ENCODE peak calls at places on chromosomes 2 and 18, in nine cellular contexts. One of them, this sample, is unnamed.

GRCh38 chr18:49569701-49570100 is 7.8 kb downstream of the LIPG start:
- DNase-seq in adrenal gland: no peak
- DNase-seq in osteoblast: no peak
- DNase-seq in fibroblast of lung: no peak
- DNase-seq in OCI-LY7: no peak
- DNase-seq in fibroblast of villous mesenchyme: no peak
- DNase-seq in MCF 10A: peak; percentile 65
- DNase-seq in fibroblast of mammary gland: no peak
- DNase-seq in upper lobe of right lung: no peak
- DNase-seq in this sample: peak; percentile 21

GRCh38 chr18:58176915-58177717 is 133.1 kb downstream of the NEDD4L start:
- DNase-seq in OCI-LY7: no peak
- DNase-seq in MCF 10A: peak; percentile 93
- DNase-seq in fibroblast of villous mesenchyme: peak; percentile 85
- DNase-seq in osteoblast: peak; percentile 90
- DNase-seq in fibroblast of lung: peak; percentile 93
- DNase-seq in adrenal gland: peak; percentile 37
- DNase-seq in upper lobe of right lung: no peak
- DNase-seq in fibroblast of mammary gland: peak; percentile 94
- DNase-seq in this sample: peak; percentile 35

GRCh38 chr2:24111407-24111861 is 11.7 kb downstream of the PFN4 start:
- DNase-seq in fibroblast of villous mesenchyme: peak; percentile 44
- DNase-seq in MCF 10A: no peak
- DNase-seq in osteoblast: peak; percentile 57
- DNase-seq in adrenal gland: no peak
- DNase-seq in fibroblast of mammary gland: peak; percentile 19
- DNase-seq in fibroblast of lung: peak; percentile 77
- DNase-seq in upper lobe of right lung: no peak
- DNase-seq in OCI-LY7: no peak
- DNase-seq in this sample: peak; percentile 42

GRCh38 chr2:37523861-37524362 is 147.5 kb downstream of the CDC42EP3 start:
- DNase-seq in MCF 10A: peak; percentile 86
- DNase-seq in upper lobe of right lung: no peak
- DNase-seq in fibroblast of villous mesenchyme: peak; percentile 88
- DNase-seq in fibroblast of mammary gland: peak; percentile 84
- DNase-seq in fibroblast of lung: peak; percentile 83
- DNase-seq in adrenal gland: peak; percentile 54
- DNase-seq in osteoblast: no peak
- DNase-seq in OCI-LY7: no peak
- DNase-seq in this sample: peak; percentile 4

GRCh38 chr2:240898108-240898730 is 2.3 kb upstream of the MAB21L4 start:
- DNase-seq in MCF 10A: no peak
- DNase-seq in upper lobe of right lung: no peak
- DNase-seq in osteoblast: peak; percentile 94
- DNase-seq in fibroblast of lung: no peak
- DNase-seq in OCI-LY7: no peak
- DNase-seq in fibroblast of villous mesenchyme: no peak
- DNase-seq in fibroblast of mammary gland: no peak
- DNase-seq in adrenal gland: no peak
- DNase-seq in this sample: peak; percentile 55

GRCh38 chr2:82641781-82642180 is 1817.3 kb downstream of the SUCLG1 start:
- DNase-seq in MCF 10A: no peak
- DNase-seq in adrenal gland: no peak
- DNase-seq in fibroblast of villous mesenchyme: no peak
- DNase-seq in OCI-LY7: no peak
- DNase-seq in osteoblast: no peak
- DNase-seq in fibroblast of lung: peak; percentile 18
- DNase-seq in fibroblast of mammary gland: no peak
- DNase-seq in upper lobe of right lung: no peak
- DNase-seq in this sample: no peak

GRCh38 chr2:30408961-30409387 is 38.1 kb upstream of the LCLAT1 start:
- DNase-seq in osteoblast: peak; percentile 65
- DNase-seq in fibroblast of villous mesenchyme: no peak
- DNase-seq in fibroblast of lung: peak; percentile 87
- DNase-seq in OCI-LY7: no peak
- DNase-seq in adrenal gland: peak; percentile 75
- DNase-seq in fibroblast of mammary gland: peak; percentile 66
- DNase-seq in MCF 10A: no peak
- DNase-seq in upper lobe of right lung: no peak
- DNase-seq in this sample: no peak

GRCh38 chr2:52686935-52687334 is 1080.7 kb upstream of the CHAC2 start:
- DNase-seq in MCF 10A: peak; percentile 1
- DNase-seq in OCI-LY7: no peak
- DNase-seq in fibroblast of villous mesenchyme: no peak
- DNase-seq in upper lobe of right lung: no peak
- DNase-seq in adrenal gland: no peak
- DNase-seq in fibroblast of mammary gland: no peak
- DNase-seq in fibroblast of lung: peak; percentile 64
- DNase-seq in osteoblast: no peak
- DNase-seq in this sample: no peak

GRCh38 chr2:54482725-54483124 is 26.6 kb downstream of the SPTBN1 start:
- DNase-seq in fibroblast of lung: peak; percentile 91
- DNase-seq in MCF 10A: peak; percentile 81
- DNase-seq in fibroblast of villous mesenchyme: peak; percentile 81
- DNase-seq in OCI-LY7: no peak
- DNase-seq in adrenal gland: peak; percentile 83
- DNase-seq in upper lobe of right lung: no peak
- DNase-seq in fibroblast of mammary gland: peak; percentile 96
- DNase-seq in osteoblast: peak; percentile 98
- DNase-seq in this sample: no peak

GRCh38 chr2:158519481-158519880 is 62.7 kb downstream of the PKP4 start:
- DNase-seq in adrenal gland: no peak
- DNase-seq in OCI-LY7: no peak
- DNase-seq in fibroblast of lung: no peak
- DNase-seq in osteoblast: no peak
- DNase-seq in fibroblast of mammary gland: no peak
- DNase-seq in upper lobe of right lung: no peak
- DNase-seq in fibroblast of villous mesenchyme: no peak
- DNase-seq in MCF 10A: no peak
- DNase-seq in this sample: no peak

GRCh38 chr18:79760881-79761280 is 36.9 kb upstream of the KCNG2 start:
- DNase-seq in osteoblast: peak; percentile 73
- DNase-seq in upper lobe of right lung: peak; percentile 7
- DNase-seq in MCF 10A: no peak
- DNase-seq in fibroblast of villous mesenchyme: no peak
- DNase-seq in fibroblast of mammary gland: no peak
- DNase-seq in fibroblast of lung: no peak
- DNase-seq in adrenal gland: no peak
- DNase-seq in OCI-LY7: no peak
- DNase-seq in this sample: no peak

GRCh38 chr2:128301501-128301966 is 17.1 kb downstream of the HS6ST1 start:
- DNase-seq in MCF 10A: peak; percentile 67
- DNase-seq in adrenal gland: peak; percentile 59
- DNase-seq in OCI-LY7: no peak
- DNase-seq in osteoblast: peak; percentile 99
- DNase-seq in fibroblast of lung: peak; percentile 98
- DNase-seq in upper lobe of right lung: no peak
- DNase-seq in fibroblast of mammary gland: peak; percentile 98
- DNase-seq in fibroblast of villous mesenchyme: peak; percentile 90
- DNase-seq in this sample: no peak

GRCh38 chr2:158633261-158633660 is 161.9 kb upstream of the DAPL1 start:
- DNase-seq in fibroblast of mammary gland: peak; percentile 27
- DNase-seq in adrenal gland: no peak
- DNase-seq in OCI-LY7: no peak
- DNase-seq in MCF 10A: no peak
- DNase-seq in fibroblast of villous mesenchyme: no peak
- DNase-seq in fibroblast of lung: no peak
- DNase-seq in upper lobe of right lung: no peak
- DNase-seq in osteoblast: no peak
- DNase-seq in this sample: no peak

GRCh38 chr2:216131175-216131926 is 22.2 kb downstream of the XRCC5 start:
- DNase-seq in adrenal gland: no peak
- DNase-seq in fibroblast of mammary gland: no peak
- DNase-seq in osteoblast: no peak
- DNase-seq in MCF 10A: no peak
- DNase-seq in upper lobe of right lung: no peak
- DNase-seq in fibroblast of lung: no peak
- DNase-seq in fibroblast of villous mesenchyme: peak; percentile 19
- DNase-seq in OCI-LY7: no peak
- DNase-seq in this sample: no peak

GRCh38 chr2:25339791-25340339 is 1.9 kb downstream of the DNMT3A start:
- DNase-seq in upper lobe of right lung: no peak
- DNase-seq in fibroblast of mammary gland: no peak
- DNase-seq in MCF 10A: no peak
- DNase-seq in osteoblast: peak; percentile 80
- DNase-seq in adrenal gland: peak; percentile 79
- DNase-seq in fibroblast of villous mesenchyme: no peak
- DNase-seq in fibroblast of lung: no peak
- DNase-seq in OCI-LY7: no peak
- DNase-seq in this sample: no peak

GRCh38 chr2:181581534-181581933 is 75.4 kb downstream of the CERKL start:
- DNase-seq in fibroblast of mammary gland: no peak
- DNase-seq in adrenal gland: no peak
- DNase-seq in fibroblast of villous mesenchyme: no peak
- DNase-seq in osteoblast: no peak
- DNase-seq in fibroblast of lung: no peak
- DNase-seq in MCF 10A: no peak
- DNase-seq in OCI-LY7: no peak
- DNase-seq in upper lobe of right lung: no peak
- DNase-seq in this sample: no peak
- TF ChIP-seq CTCF in fibroblast of mammary gland: peak; percentile 7
- TF ChIP-seq CTCF in adrenal gland: no peak
- TF ChIP-seq CTCF in fibroblast of villous mesenchyme: peak; percentile 12
- TF ChIP-seq CTCF in osteoblast: no peak
- TF ChIP-seq CTCF in fibroblast of lung: no peak
- TF ChIP-seq CTCF in MCF 10A: peak; percentile 17
- TF ChIP-seq CTCF in OCI-LY7: peak; percentile 39
- TF ChIP-seq CTCF in upper lobe of right lung: no peak
- TF ChIP-seq CTCF in this sample: no peak

GRCh38 chr2:160432633-160433032 is 61.0 kb downstream of the RBMS1 start:
- DNase-seq in fibroblast of villous mesenchyme: peak; percentile 35
- DNase-seq in MCF 10A: peak; percentile 83
- DNase-seq in fibroblast of mammary gland: peak; percentile 93
- DNase-seq in upper lobe of right lung: no peak
- DNase-seq in osteoblast: peak; percentile 80
- DNase-seq in OCI-LY7: no peak
- DNase-seq in adrenal gland: no peak
- DNase-seq in fibroblast of lung: peak; percentile 83
- DNase-seq in this sample: peak; percentile 85
- TF ChIP-seq CTCF in fibroblast of villous mesenchyme: no peak
- TF ChIP-seq CTCF in MCF 10A: peak; percentile 14
- TF ChIP-seq CTCF in fibroblast of mammary gland: no peak
- TF ChIP-seq CTCF in upper lobe of right lung: no peak
- TF ChIP-seq CTCF in osteoblast: no peak
- TF ChIP-seq CTCF in OCI-LY7: peak; percentile 41
- TF ChIP-seq CTCF in adrenal gland: no peak
- TF ChIP-seq CTCF in fibroblast of lung: no peak
- TF ChIP-seq CTCF in this sample: no peak

DNA sequence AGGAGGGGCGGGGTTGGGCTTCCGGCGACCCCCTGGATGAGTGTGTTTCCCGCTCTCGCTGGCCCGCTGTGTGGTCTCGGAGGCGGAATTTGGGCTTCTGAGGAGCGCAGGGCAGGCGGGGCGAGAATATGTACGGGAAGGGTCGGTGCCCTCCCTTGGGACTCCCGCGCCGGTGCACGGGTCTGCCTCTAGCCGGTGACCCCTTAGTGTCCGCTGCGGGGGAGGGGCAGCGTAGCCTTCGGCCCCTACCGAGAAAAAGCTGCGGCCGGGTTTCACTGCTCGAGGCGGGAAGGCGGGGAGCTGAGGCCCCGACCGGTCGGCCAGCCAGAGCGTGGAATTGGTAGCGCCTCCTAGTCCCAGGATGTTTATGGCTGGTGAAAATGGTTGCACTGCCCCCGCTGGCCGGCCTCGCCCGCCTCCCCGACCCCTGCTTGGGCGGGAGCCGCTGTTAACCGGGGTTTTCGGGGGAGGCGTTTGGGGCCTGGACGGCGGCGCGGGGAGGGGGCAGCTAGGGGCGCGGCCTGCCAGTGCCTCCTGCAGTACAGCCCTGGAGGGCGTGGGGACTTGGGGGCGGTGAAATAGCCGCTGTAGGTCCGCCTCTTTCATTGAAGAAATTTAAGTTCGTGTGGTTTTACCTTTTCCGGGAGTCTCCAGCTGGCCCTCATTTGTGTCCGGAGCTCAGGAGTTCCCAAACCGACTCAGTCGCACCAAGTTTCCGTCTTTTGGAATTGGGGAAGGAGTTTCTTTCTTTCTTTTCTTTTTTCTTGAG is at the start of gene UGP2:
- DNase-seq in fibroblast of lung: peak; percentile 96
- DNase-seq in MCF 10A: peak; percentile 92
- DNase-seq in upper lobe of right lung: peak; percentile 95
- DNase-seq in OCI-LY7: peak; percentile 92
- DNase-seq in fibroblast of villous mesenchyme: peak; percentile 98
- DNase-seq in adrenal gland: peak; percentile 92
- DNase-seq in fibroblast of mammary gland: peak; percentile 95
- DNase-seq in osteoblast: peak; percentile 89
- DNase-seq in this sample: peak; percentile 79
- TF ChIP-seq CTCF in fibroblast of lung: peak; percentile 21
- TF ChIP-seq CTCF in MCF 10A: no peak
- TF ChIP-seq CTCF in upper lobe of right lung: peak; percentile 29
- TF ChIP-seq CTCF in OCI-LY7: peak; percentile 55
- TF ChIP-seq CTCF in fibroblast of villous mesenchyme: peak; percentile 33
- TF ChIP-seq CTCF in adrenal gland: no peak
- TF ChIP-seq CTCF in fibroblast of mammary gland: peak; percentile 19
- TF ChIP-seq CTCF in osteoblast: peak; percentile 22
- TF ChIP-seq CTCF in this sample: peak; percentile 23

GRCh38 chr2:138507267-138507666 is 5.7 kb downstream of the SPOPL start:
- DNase-seq in fibroblast of villous mesenchyme: no peak
- DNase-seq in OCI-LY7: no peak
- DNase-seq in upper lobe of right lung: no peak
- DNase-seq in adrenal gland: no peak
- DNase-seq in fibroblast of mammary gland: no peak
- DNase-seq in MCF 10A: no peak
- DNase-seq in osteoblast: no peak
- DNase-seq in fibroblast of lung: no peak
- DNase-seq in this sample: no peak
- TF ChIP-seq CTCF in fibroblast of villous mesenchyme: no peak
- TF ChIP-seq CTCF in OCI-LY7: no peak
- TF ChIP-seq CTCF in upper lobe of right lung: no peak
- TF ChIP-seq CTCF in adrenal gland: no peak
- TF ChIP-seq CTCF in fibroblast of mammary gland: no peak
- TF ChIP-seq CTCF in MCF 10A: no peak
- TF ChIP-seq CTCF in osteoblast: no peak
- TF ChIP-seq CTCF in fibroblast of lung: no peak
- TF ChIP-seq CTCF in this sample: no peak

DNA sequence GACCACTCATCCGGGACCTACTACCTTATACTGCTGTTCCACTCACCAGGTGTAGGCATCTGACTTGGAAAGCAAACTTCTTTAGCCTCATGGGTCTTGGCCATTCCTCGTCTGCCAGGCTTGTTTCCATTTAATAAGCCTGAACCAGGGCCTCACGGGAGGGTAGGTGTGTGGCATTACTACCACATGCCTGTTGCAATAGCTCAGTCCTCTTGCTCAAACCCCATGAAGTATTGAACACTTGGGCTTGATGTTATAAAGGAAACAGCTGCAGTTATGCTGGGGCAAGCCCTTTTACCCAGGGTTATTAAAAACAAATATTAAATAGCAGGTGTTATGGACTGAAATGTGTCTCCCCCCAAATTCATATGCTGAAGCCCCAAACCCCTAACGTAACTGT is 21.2 kb downstream of the MRPL44 start:
- DNase-seq in fibroblast of villous mesenchyme: no peak
- DNase-seq in osteoblast: no peak
- DNase-seq in OCI-LY7: no peak
- DNase-seq in MCF 10A: no peak
- DNase-seq in fibroblast of mammary gland: no peak
- DNase-seq in fibroblast of lung: no peak
- DNase-seq in adrenal gland: no peak
- DNase-seq in upper lobe of right lung: no peak
- DNase-seq in this sample: no peak
- TF ChIP-seq CTCF in fibroblast of villous mesenchyme: no peak
- TF ChIP-seq CTCF in osteoblast: no peak
- TF ChIP-seq CTCF in OCI-LY7: no peak
- TF ChIP-seq CTCF in MCF 10A: no peak
- TF ChIP-seq CTCF in fibroblast of mammary gland: no peak
- TF ChIP-seq CTCF in fibroblast of lung: no peak
- TF ChIP-seq CTCF in adrenal gland: no peak
- TF ChIP-seq CTCF in upper lobe of right lung: no peak
- TF ChIP-seq CTCF in this sample: no peak